ENCODE peak calls at places on chromosomes 6 and 20, in five cellular contexts. One of them, this sample, is unnamed.

GRCh38 chr6:26125015-26125690 is 37.9 kb downstream of the HFE start:
- DNase-seq in CD8-positive, alpha-beta T cell: peak
- DNase-seq in astrocyte of the cerebellum: no peak
- DNase-seq in H9: no peak
- DNase-seq in progenitor cell of endocrine pancreas: no peak
- DNase-seq in this sample: no peak

GRCh38 chr6:125155344-125155743 is 1.8 kb downstream of the TPD52L1 start:
- DNase-seq in astrocyte of the cerebellum: no peak
- DNase-seq in progenitor cell of endocrine pancreas: no peak
- DNase-seq in H9: no peak
- DNase-seq in CD8-positive, alpha-beta T cell: no peak
- DNase-seq in this sample: no peak

GRCh38 chr20:23928788-23929187 is 49.2 kb upstream of the CST5 start:
- DNase-seq in CD8-positive, alpha-beta T cell: peak
- DNase-seq in H9: no peak
- DNase-seq in astrocyte of the cerebellum: no peak
- DNase-seq in progenitor cell of endocrine pancreas: no peak
- DNase-seq in this sample: no peak

GRCh38 chr6:158517581-158517980 is 42.3 kb upstream of the TMEM181 start:
- DNase-seq in astrocyte of the cerebellum: no peak
- DNase-seq in CD8-positive, alpha-beta T cell: no peak
- DNase-seq in progenitor cell of endocrine pancreas: no peak
- DNase-seq in H9: no peak
- DNase-seq in this sample: no peak

GRCh38 chr6:130778946-130779657 is 48.1 kb upstream of the SMLR1 start:
- DNase-seq in astrocyte of the cerebellum: peak
- DNase-seq in progenitor cell of endocrine pancreas: no peak
- DNase-seq in CD8-positive, alpha-beta T cell: no peak
- DNase-seq in H9: no peak
- DNase-seq in this sample: no peak

GRCh38 chr20:36260316-36260715 is 24.0 kb downstream of the AAR2 start:
- DNase-seq in H9: no peak
- DNase-seq in CD8-positive, alpha-beta T cell: no peak
- DNase-seq in progenitor cell of endocrine pancreas: no peak
- DNase-seq in astrocyte of the cerebellum: no peak
- DNase-seq in this sample: no peak

GRCh38 chr6:25215881-25216280 is 63.3 kb upstream of the CARMIL1 start:
- DNase-seq in progenitor cell of endocrine pancreas: no peak
- DNase-seq in astrocyte of the cerebellum: no peak
- DNase-seq in H9: no peak
- DNase-seq in CD8-positive, alpha-beta T cell: no peak
- DNase-seq in this sample: no peak

GRCh38 chr6:465531-466348 is 74.2 kb downstream of the IRF4 start:
- DNase-seq in CD8-positive, alpha-beta T cell: no peak
- DNase-seq in progenitor cell of endocrine pancreas: no peak
- DNase-seq in H9: no peak
- DNase-seq in astrocyte of the cerebellum: no peak
- DNase-seq in this sample: no peak

GRCh38 chr20:58747400-58747672 is 54.7 kb downstream of the NPEPL1 start:
- DNase-seq in astrocyte of the cerebellum: no peak
- DNase-seq in H9: no peak
- DNase-seq in progenitor cell of endocrine pancreas: no peak
- DNase-seq in CD8-positive, alpha-beta T cell: no peak
- DNase-seq in this sample: no peak

GRCh38 chr20:40706977-40707582 is 18.0 kb upstream of the MAFB start:
- DNase-seq in astrocyte of the cerebellum: no peak
- DNase-seq in progenitor cell of endocrine pancreas: no peak
- DNase-seq in H9: peak
- DNase-seq in CD8-positive, alpha-beta T cell: no peak
- DNase-seq in this sample: no peak

GRCh38 chr20:63238491-63239126 is 2.9 kb downstream of the BIRC7 start:
- DNase-seq in astrocyte of the cerebellum: no peak
- DNase-seq in progenitor cell of endocrine pancreas: no peak
- DNase-seq in H9: no peak
- DNase-seq in CD8-positive, alpha-beta T cell: no peak
- DNase-seq in this sample: no peak

GRCh38 chr20:5395932-5396727 is 79.4 kb upstream of the PROKR2 start:
- DNase-seq in H9: no peak
- DNase-seq in astrocyte of the cerebellum: peak
- DNase-seq in progenitor cell of endocrine pancreas: no peak
- DNase-seq in CD8-positive, alpha-beta T cell: no peak
- DNase-seq in this sample: no peak

GRCh38 chr6:85077098-85077497 is 312.7 kb upstream of the TBX18 start:
- DNase-seq in H9: no peak
- DNase-seq in progenitor cell of endocrine pancreas: no peak
- DNase-seq in CD8-positive, alpha-beta T cell: no peak
- DNase-seq in astrocyte of the cerebellum: no peak
- DNase-seq in this sample: no peak

GRCh38 chr6:11358904-11359840 is 126.7 kb upstream of the NEDD9 start:
- DNase-seq in H9: no peak
- DNase-seq in progenitor cell of endocrine pancreas: no peak
- DNase-seq in CD8-positive, alpha-beta T cell: no peak
- DNase-seq in astrocyte of the cerebellum: no peak
- DNase-seq in this sample: no peak

GRCh38 chr6:445571-446417 is 54.2 kb downstream of the IRF4 start:
- DNase-seq in CD8-positive, alpha-beta T cell: no peak
- DNase-seq in progenitor cell of endocrine pancreas: no peak
- DNase-seq in H9: peak
- DNase-seq in astrocyte of the cerebellum: no peak
- DNase-seq in this sample: no peak

GRCh38 chr6:4225207-4225872 is 90.0 kb upstream of the ECI2 start:
- DNase-seq in progenitor cell of endocrine pancreas: peak
- DNase-seq in astrocyte of the cerebellum: no peak
- DNase-seq in H9: peak
- DNase-seq in CD8-positive, alpha-beta T cell: no peak
- DNase-seq in this sample: no peak

GRCh38 chr6:56693246-56693607 is 50.5 kb upstream of the DST start:
- DNase-seq in H9: no peak
- DNase-seq in CD8-positive, alpha-beta T cell: no peak
- DNase-seq in astrocyte of the cerebellum: peak
- DNase-seq in progenitor cell of endocrine pancreas: no peak
- DNase-seq in this sample: no peak

GRCh38 chr6:22929228-22929627 is 359.9 kb downstream of the HDGFL1 start:
- DNase-seq in progenitor cell of endocrine pancreas: no peak
- DNase-seq in H9: no peak
- DNase-seq in astrocyte of the cerebellum: no peak
- DNase-seq in CD8-positive, alpha-beta T cell: no peak
- DNase-seq in this sample: no peak

GRCh38 chr20:4811661-4812181 is 90.0 kb downstream of the PRND start:
- DNase-seq in progenitor cell of endocrine pancreas: no peak
- DNase-seq in H9: no peak
- DNase-seq in astrocyte of the cerebellum: no peak
- DNase-seq in CD8-positive, alpha-beta T cell: peak
- DNase-seq in this sample: no peak

GRCh38 chr20:58078741-58079522 is 149.5 kb downstream of the ANKRD60 start:
- DNase-seq in H9: no peak
- DNase-seq in CD8-positive, alpha-beta T cell: no peak
- DNase-seq in astrocyte of the cerebellum: peak
- DNase-seq in progenitor cell of endocrine pancreas: no peak
- DNase-seq in this sample: no peak

GRCh38 chr20:10558635-10559187 is 115.1 kb downstream of the JAG1 start:
- DNase-seq in astrocyte of the cerebellum: peak
- DNase-seq in progenitor cell of endocrine pancreas: no peak
- DNase-seq in CD8-positive, alpha-beta T cell: peak
- DNase-seq in H9: no peak
- DNase-seq in this sample: no peak

GRCh38 chr6:89506716-89507597 is 74.0 kb downstream of the ANKRD6 start:
- DNase-seq in astrocyte of the cerebellum: no peak
- DNase-seq in progenitor cell of endocrine pancreas: no peak
- DNase-seq in H9: no peak
- DNase-seq in CD8-positive, alpha-beta T cell: no peak
- DNase-seq in this sample: no peak

GRCh38 chr6:17001188-17001587 is 100.7 kb upstream of the STMND1 start:
- DNase-seq in progenitor cell of endocrine pancreas: no peak
- DNase-seq in H9: no peak
- DNase-seq in astrocyte of the cerebellum: no peak
- DNase-seq in CD8-positive, alpha-beta T cell: no peak
- DNase-seq in this sample: no peak

GRCh38 chr6:125868252-125868651 is 77.5 kb downstream of the NCOA7 start:
- DNase-seq in CD8-positive, alpha-beta T cell: no peak
- DNase-seq in H9: no peak
- DNase-seq in astrocyte of the cerebellum: no peak
- DNase-seq in progenitor cell of endocrine pancreas: no peak
- DNase-seq in this sample: no peak

GRCh38 chr20:45998761-45999160 is 9.9 kb upstream of the MMP9 start:
- DNase-seq in astrocyte of the cerebellum: no peak
- DNase-seq in progenitor cell of endocrine pancreas: no peak
- DNase-seq in CD8-positive, alpha-beta T cell: peak
- DNase-seq in H9: no peak
- DNase-seq in this sample: no peak

GRCh38 chr6:24492475-24492874 is 2.3 kb upstream of the ALDH5A1 start:
- DNase-seq in H9: peak
- DNase-seq in astrocyte of the cerebellum: no peak
- DNase-seq in progenitor cell of endocrine pancreas: no peak
- DNase-seq in CD8-positive, alpha-beta T cell: no peak
- DNase-seq in this sample: no peak

GRCh38 chr6:40999498-41000070 is 39.4 kb downstream of the UNC5CL start:
- DNase-seq in progenitor cell of endocrine pancreas: no peak
- DNase-seq in H9: peak
- DNase-seq in astrocyte of the cerebellum: no peak
- DNase-seq in CD8-positive, alpha-beta T cell: no peak
- DNase-seq in this sample: no peak
- TF ChIP-seq CTCF in progenitor cell of endocrine pancreas: peak
- TF ChIP-seq CTCF in H9: peak
- TF ChIP-seq CTCF in astrocyte of the cerebellum: peak
- TF ChIP-seq CTCF in CD8-positive, alpha-beta T cell: no peak
- TF ChIP-seq CTCF in this sample: no peak

GRCh38 chr20:38387953-38388352 is 41.7 kb downstream of the LBP start:
- DNase-seq in progenitor cell of endocrine pancreas: no peak
- DNase-seq in CD8-positive, alpha-beta T cell: no peak
- DNase-seq in H9: no peak
- DNase-seq in astrocyte of the cerebellum: no peak
- DNase-seq in this sample: no peak
- TF ChIP-seq CTCF in progenitor cell of endocrine pancreas: no peak
- TF ChIP-seq CTCF in CD8-positive, alpha-beta T cell: no peak
- TF ChIP-seq CTCF in H9: peak
- TF ChIP-seq CTCF in astrocyte of the cerebellum: no peak
- TF ChIP-seq CTCF in this sample: peak

GRCh38 chr6:6878921-6879585 is 228.7 kb upstream of the RREB1 start:
- DNase-seq in CD8-positive, alpha-beta T cell: no peak
- DNase-seq in progenitor cell of endocrine pancreas: no peak
- DNase-seq in H9: no peak
- DNase-seq in astrocyte of the cerebellum: no peak
- DNase-seq in this sample: no peak

GRCh38 chr6:6872924-6873344 is 234.8 kb upstream of the RREB1 start:
- DNase-seq in astrocyte of the cerebellum: no peak
- DNase-seq in progenitor cell of endocrine pancreas: no peak
- DNase-seq in H9: no peak
- DNase-seq in CD8-positive, alpha-beta T cell: no peak
- DNase-seq in this sample: no peak

GRCh38 chr6:6870914-6871313 is 236.8 kb upstream of the RREB1 start:
- DNase-seq in progenitor cell of endocrine pancreas: no peak
- DNase-seq in astrocyte of the cerebellum: no peak
- DNase-seq in H9: no peak
- DNase-seq in CD8-positive, alpha-beta T cell: no peak
- DNase-seq in this sample: no peak

GRCh38 chr6:6880745-6881437 is 226.9 kb upstream of the RREB1 start:
- DNase-seq in CD8-positive, alpha-beta T cell: no peak
- DNase-seq in H9: no peak
- DNase-seq in astrocyte of the cerebellum: no peak
- DNase-seq in progenitor cell of endocrine pancreas: no peak
- DNase-seq in this sample: no peak

DNA sequence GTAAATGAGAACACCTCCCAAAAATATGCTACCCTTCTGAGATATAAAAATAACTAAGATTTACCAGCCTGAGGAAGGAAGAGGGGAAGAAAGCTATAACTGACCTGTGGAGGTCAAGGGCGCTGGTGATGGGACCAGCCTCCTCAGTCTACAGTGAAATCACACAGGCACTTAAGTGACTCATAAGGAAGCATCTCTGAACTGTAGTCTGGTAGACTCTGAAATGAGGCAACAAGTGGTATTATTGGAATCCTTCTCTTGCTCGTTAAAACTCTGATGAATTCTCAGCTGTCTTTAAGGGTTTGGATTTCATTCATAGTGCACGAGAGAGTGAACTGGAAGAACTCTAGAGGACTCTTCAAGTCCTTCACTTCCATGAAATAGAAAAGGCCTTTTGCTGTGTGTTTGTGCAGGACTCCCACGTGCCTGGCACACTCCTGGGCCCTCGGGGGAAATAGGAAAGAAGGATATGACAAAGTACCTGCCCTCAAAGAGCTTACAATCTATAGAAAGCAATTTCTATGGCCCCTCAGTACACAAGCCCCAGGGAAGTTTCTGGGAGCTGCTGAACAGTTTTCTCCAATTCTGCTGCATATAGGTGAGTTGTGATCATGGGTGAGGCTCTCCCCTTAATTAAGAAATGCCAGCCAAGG is 231.8 kb upstream of the RREB1 start:
- DNase-seq in CD8-positive, alpha-beta T cell: no peak
- DNase-seq in progenitor cell of endocrine pancreas: no peak
- DNase-seq in astrocyte of the cerebellum: no peak
- DNase-seq in H9: no peak
- DNase-seq in this sample: no peak
- TF ChIP-seq CTCF in CD8-positive, alpha-beta T cell: no peak
- TF ChIP-seq CTCF in progenitor cell of endocrine pancreas: no peak
- TF ChIP-seq CTCF in astrocyte of the cerebellum: no peak
- TF ChIP-seq CTCF in H9: no peak
- TF ChIP-seq CTCF in this sample: no peak

GRCh38 chr6:148345578-148345977 is 2.9 kb downstream of the SASH1 start:
- DNase-seq in progenitor cell of endocrine pancreas: no peak
- DNase-seq in CD8-positive, alpha-beta T cell: no peak
- DNase-seq in H9: no peak
- DNase-seq in astrocyte of the cerebellum: no peak
- DNase-seq in this sample: no peak

GRCh38 chr6:148343028-148343374 is 363 bp downstream of the SASH1 start:
- DNase-seq in CD8-positive, alpha-beta T cell: no peak
- DNase-seq in progenitor cell of endocrine pancreas: no peak
- DNase-seq in astrocyte of the cerebellum: no peak
- DNase-seq in H9: peak
- DNase-seq in this sample: no peak

GRCh38 chr6:148342146-148343027 is at the start of gene SASH1:
- DNase-seq in CD8-positive, alpha-beta T cell: no peak
- DNase-seq in progenitor cell of endocrine pancreas: peak
- DNase-seq in astrocyte of the cerebellum: peak
- DNase-seq in H9: peak
- DNase-seq in this sample: no peak

GRCh38 chr6:148345176-148345575 is 2.5 kb downstream of the SASH1 start:
- DNase-seq in H9: no peak
- DNase-seq in CD8-positive, alpha-beta T cell: no peak
- DNase-seq in astrocyte of the cerebellum: no peak
- DNase-seq in progenitor cell of endocrine pancreas: no peak
- DNase-seq in this sample: no peak

DNA sequence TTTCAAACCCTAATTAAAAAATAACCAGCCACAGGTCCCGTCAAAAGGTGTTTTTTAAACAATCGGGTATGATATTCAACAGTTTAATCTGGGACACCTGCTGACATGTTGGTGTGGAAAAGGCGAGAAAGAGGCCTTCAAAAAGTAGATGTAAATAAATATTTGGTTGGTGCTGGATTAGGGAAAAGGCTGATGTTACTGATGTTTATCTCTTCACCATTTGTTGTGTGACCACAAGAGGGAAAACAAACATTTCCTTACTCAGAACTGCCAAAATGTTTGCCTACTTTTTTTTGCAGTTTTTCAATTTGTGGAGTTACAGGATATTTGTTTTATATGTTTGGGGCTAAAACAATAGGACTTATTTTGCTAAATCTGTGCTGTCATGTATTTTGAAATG is 745 bp downstream of the SASH1 start:
- DNase-seq in progenitor cell of endocrine pancreas: no peak
- DNase-seq in astrocyte of the cerebellum: no peak
- DNase-seq in CD8-positive, alpha-beta T cell: no peak
- DNase-seq in H9: no peak
- DNase-seq in this sample: no peak
- TF ChIP-seq CTCF in progenitor cell of endocrine pancreas: peak
- TF ChIP-seq CTCF in astrocyte of the cerebellum: no peak
- TF ChIP-seq CTCF in CD8-positive, alpha-beta T cell: no peak
- TF ChIP-seq CTCF in H9: no peak
- TF ChIP-seq CTCF in this sample: no peak

GRCh38 chr6:10256113-10256690 is 158.7 kb downstream of the TFAP2A start:
- DNase-seq in progenitor cell of endocrine pancreas: no peak
- DNase-seq in H9: no peak
- DNase-seq in CD8-positive, alpha-beta T cell: no peak
- DNase-seq in astrocyte of the cerebellum: no peak
- DNase-seq in this sample: no peak
- TF ChIP-seq CTCF in progenitor cell of endocrine pancreas: peak
- TF ChIP-seq CTCF in H9: peak
- TF ChIP-seq CTCF in CD8-positive, alpha-beta T cell: no peak
- TF ChIP-seq CTCF in astrocyte of the cerebellum: peak
- TF ChIP-seq CTCF in this sample: peak